ENCODE peak calls at places on chromosomes 12 and 14, in eight cellular contexts. Q, O, H, A, G, N, R and I are unnamed samples.

GRCh38 chr12:64883264-64884163 is 59.1 kb downstream of the TBC1D30 start:
- DNase-seq in A (peak), G (no peak), N (no peak), H (no peak), R (no peak), O (no peak), Q (peak), I (no peak)

GRCh38 chr14:28777773-28778606 is 11.4 kb downstream of the FOXG1 start:
- DNase-seq in O (no peak), N (no peak), Q (peak), R (no peak), A (peak), G (no peak), H (no peak), I (no peak)

GRCh38 chr14:56023681-56024080 is 94.5 kb upstream of the PELI2 start:
- DNase-seq in N (no peak), A (no peak), R (no peak), G (no peak), Q (no peak), O (no peak), H (no peak), I (no peak)

GRCh38 chr12:112148031-112148513 is 22.7 kb downstream of the TRAFD1 start:
- DNase-seq in O (peak), G (peak), H (no peak), A (no peak), Q (no peak), R (peak), N (peak), I (peak)

GRCh38 chr12:4118601-4119156 is 154.9 kb upstream of the CCND2 start:
- DNase-seq in N (no peak), R (no peak), G (no peak), Q (no peak), O (no peak), H (no peak), A (no peak), I (no peak)

GRCh38 chr14:33291529-33292104 is 352.9 kb downstream of the NPAS3 start:
- DNase-seq in G (no peak), R (no peak), N (no peak), O (no peak), A (no peak), Q (no peak), H (no peak), I (no peak)

GRCh38 chr12:20946732-20947131 is 136.2 kb downstream of the SLCO1B3 start:
- DNase-seq in R (peak), A (peak), Q (peak), G (no peak), O (no peak), N (no peak), H (peak), I (peak)

GRCh38 chr12:128078311-128078851 is 188.6 kb upstream of the TMEM132C start:
- DNase-seq in Q (no peak), G (no peak), A (peak), O (no peak), N (no peak), R (peak), H (no peak), I (no peak)

GRCh38 chr12:122851820-122852219 is 16.6 kb downstream of the HIP1R start:
- DNase-seq in A (no peak), N (peak), R (peak), H (peak), G (peak), O (peak), Q (no peak), I (no peak)

GRCh38 chr12:39230086-39230485 is 212.8 kb downstream of the KIF21A start:
- DNase-seq in O (no peak), R (peak), Q (no peak), G (no peak), A (no peak), N (peak), H (peak), I (no peak)

GRCh38 chr14:26849514-26849913 is 251.7 kb upstream of the NOVA1 start:
- DNase-seq in H (no peak), A (no peak), G (no peak), N (no peak), Q (no peak), R (no peak), O (no peak), I (no peak)

GRCh38 chr14:90491868-90492560 is 95.2 kb downstream of the CALM1 start:
- DNase-seq in H (no peak), A (no peak), N (no peak), Q (no peak), O (no peak), G (no peak), R (peak), I (no peak)

GRCh38 chr12:79326663-79327062 is 364.1 kb downstream of the PAWR start:
- DNase-seq in A (no peak), G (no peak), H (no peak), Q (no peak), O (no peak), N (peak), R (no peak), I (no peak)

GRCh38 chr12:106138279-106138645 is 492 bp downstream of the NUAK1 start:
- DNase-seq in G (no peak), R (no peak), A (no peak), H (no peak), Q (no peak), O (no peak), N (peak), I (peak)

GRCh38 chr14:94907626-94908261 is 137.8 kb upstream of the GSC start:
- DNase-seq in G (no peak), O (no peak), H (no peak), Q (peak), R (no peak), A (no peak), N (no peak), I (no peak)

GRCh38 chr14:92384461-92385133 is 61.6 kb downstream of the SLC24A4 start:
- DNase-seq in Q (no peak), A (no peak), G (no peak), R (no peak), N (no peak), H (no peak), O (no peak), I (no peak)

GRCh38 chr14:93954900-93955891 is 21.2 kb downstream of the ASB2 start:
- DNase-seq in A (no peak), N (no peak), R (no peak), G (no peak), Q (no peak), O (peak), H (no peak), I (no peak)

GRCh38 chr12:120928864-120929652 is 24.9 kb upstream of the SPPL3 start:
- DNase-seq in Q (peak), N (peak), G (no peak), A (peak), H (no peak), R (no peak), O (no peak), I (peak)

GRCh38 chr14:62796431-62796830 is 248.8 kb downstream of the KCNH5 start:
- DNase-seq in O (no peak), R (no peak), A (no peak), H (no peak), N (peak), Q (no peak), G (no peak), I (no peak)

GRCh38 chr12:131370321-131370720 is 340.6 kb upstream of the SFSWAP start:
- DNase-seq in O (no peak), R (no peak), H (no peak), A (no peak), N (no peak), Q (no peak), G (no peak), I (no peak)

GRCh38 chr12:607541-608001 is 55.7 kb downstream of the NINJ2 start:
- DNase-seq in H (peak), G (no peak), O (no peak), R (peak), A (no peak), Q (peak), N (peak), I (no peak)

GRCh38 chr14:100193417-100194357 is 34.2 kb upstream of the DEGS2 start:
- DNase-seq in Q (no peak), G (no peak), O (peak), N (peak), R (no peak), A (peak), H (no peak), I (no peak)

GRCh38 chr14:97206948-97207347 is 409.8 kb downstream of the VRK1 start:
- DNase-seq in Q (no peak), G (no peak), R (no peak), A (no peak), O (no peak), H (no peak), N (no peak), I (no peak)
- H2AFZ ChIP-seq in Q (peak), G (no peak), R (no peak), A (no peak), O (no peak), H (no peak), N (no peak), I (no peak)

GRCh38 chr12:46268349-46268616 is 560 bp downstream of the SLC38A1 start:
- DNase-seq in N (peak), A (no peak), H (no peak), O (peak), Q (no peak), R (no peak), G (peak), I (no peak)

GRCh38 chr12:46268617-46269428 is at the start of gene SLC38A1:
- DNase-seq in R (peak), G (peak), O (peak), Q (peak), H (peak), N (peak), A (peak), I (peak)

GRCh38 chr12:46267618-46268348 is 1.1 kb downstream of the SLC38A1 start:
- DNase-seq in O (peak), N (peak), H (peak), R (peak), A (peak), G (peak), Q (no peak), I (peak)

GRCh38 chr12:46271846-46272245 is 3.0 kb upstream of the SLC38A1 start:
- DNase-seq in H (no peak), A (no peak), O (no peak), G (no peak), N (no peak), Q (no peak), R (no peak), I (no peak)

GRCh38 chr12:46269429-46270241 is 792 bp upstream of the SLC38A1 start:
- DNase-seq in A (peak), R (no peak), N (peak), G (no peak), O (peak), H (no peak), Q (peak), I (peak)
- H2AFZ ChIP-seq in A (peak), R (peak), N (peak), G (peak), O (peak), H (peak), Q (peak), I (peak)

DNA sequence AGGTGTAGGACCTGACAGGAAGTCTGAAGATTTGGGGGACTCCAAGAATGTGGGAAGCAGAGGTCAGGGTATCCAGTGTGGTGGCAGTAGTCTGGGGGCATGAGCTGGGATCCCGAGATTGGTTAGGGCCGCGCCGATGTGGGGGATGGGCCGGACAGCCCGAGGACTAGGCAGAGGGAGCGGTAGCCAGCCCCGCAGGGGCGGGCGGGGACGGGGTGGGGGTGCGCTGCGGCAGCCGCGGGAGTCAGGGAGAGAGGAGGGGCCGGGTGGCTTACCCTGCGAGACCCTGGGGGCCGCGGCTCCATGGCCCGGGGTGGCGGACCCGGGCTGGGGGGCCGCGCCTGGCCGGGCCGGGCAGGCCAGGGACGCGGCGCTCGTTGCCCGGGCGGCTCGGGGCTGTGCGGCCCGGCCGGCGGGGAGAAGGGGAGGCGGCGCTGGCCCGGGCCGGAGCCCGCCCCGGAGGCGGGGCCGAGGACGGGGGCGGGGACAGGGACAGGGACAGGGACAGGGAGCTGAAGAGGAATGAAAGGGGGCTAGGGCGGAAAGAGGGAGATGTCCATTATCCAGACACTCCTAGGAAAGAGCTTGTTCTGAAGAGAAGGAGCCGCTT is 5.6 kb downstream of the ZNF385A start:
- DNase-seq in G (no peak), N (no peak), Q (peak), A (peak), O (peak), H (peak), R (no peak), I (peak)
- H2AFZ ChIP-seq in G (peak), N (no peak), Q (peak), A (no peak), O (peak), H (peak), R (peak), I (peak)

DNA sequence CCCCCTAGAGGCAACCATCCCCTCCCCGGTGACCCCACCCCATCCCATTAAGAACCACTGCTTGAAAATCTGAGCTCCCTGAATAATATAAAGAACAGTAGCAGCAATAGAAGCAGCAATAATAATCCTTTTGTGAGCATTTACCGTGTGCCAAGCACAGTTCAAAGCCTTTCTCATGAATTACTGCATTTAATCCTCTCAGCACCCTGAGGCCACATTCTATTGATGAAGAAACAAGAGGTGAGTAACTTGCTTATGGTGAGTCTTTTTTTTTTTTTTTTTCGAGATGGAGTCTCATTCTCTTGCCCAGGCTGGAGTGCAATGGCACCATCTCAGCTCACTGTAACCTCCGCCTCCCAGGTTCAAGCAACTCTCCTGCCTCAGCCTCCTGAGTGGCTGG is 65.0 kb downstream of the KCNK10 start:
- DNase-seq in R (no peak), N (peak), G (no peak), A (no peak), H (no peak), O (no peak), Q (no peak), I (no peak)
- H2AFZ ChIP-seq in R (no peak), N (no peak), G (no peak), A (no peak), H (no peak), O (no peak), Q (no peak), I (no peak)

GRCh38 chr12:49264466-49264872 is 413 bp upstream of the TUBA1C start:
- DNase-seq in N (no peak), R (peak), O (peak), G (no peak), Q (no peak), A (peak), H (no peak), I (peak)
- H2AFZ ChIP-seq in N (peak), R (peak), O (peak), G (peak), Q (peak), A (peak), H (peak), I (peak)

DNA sequence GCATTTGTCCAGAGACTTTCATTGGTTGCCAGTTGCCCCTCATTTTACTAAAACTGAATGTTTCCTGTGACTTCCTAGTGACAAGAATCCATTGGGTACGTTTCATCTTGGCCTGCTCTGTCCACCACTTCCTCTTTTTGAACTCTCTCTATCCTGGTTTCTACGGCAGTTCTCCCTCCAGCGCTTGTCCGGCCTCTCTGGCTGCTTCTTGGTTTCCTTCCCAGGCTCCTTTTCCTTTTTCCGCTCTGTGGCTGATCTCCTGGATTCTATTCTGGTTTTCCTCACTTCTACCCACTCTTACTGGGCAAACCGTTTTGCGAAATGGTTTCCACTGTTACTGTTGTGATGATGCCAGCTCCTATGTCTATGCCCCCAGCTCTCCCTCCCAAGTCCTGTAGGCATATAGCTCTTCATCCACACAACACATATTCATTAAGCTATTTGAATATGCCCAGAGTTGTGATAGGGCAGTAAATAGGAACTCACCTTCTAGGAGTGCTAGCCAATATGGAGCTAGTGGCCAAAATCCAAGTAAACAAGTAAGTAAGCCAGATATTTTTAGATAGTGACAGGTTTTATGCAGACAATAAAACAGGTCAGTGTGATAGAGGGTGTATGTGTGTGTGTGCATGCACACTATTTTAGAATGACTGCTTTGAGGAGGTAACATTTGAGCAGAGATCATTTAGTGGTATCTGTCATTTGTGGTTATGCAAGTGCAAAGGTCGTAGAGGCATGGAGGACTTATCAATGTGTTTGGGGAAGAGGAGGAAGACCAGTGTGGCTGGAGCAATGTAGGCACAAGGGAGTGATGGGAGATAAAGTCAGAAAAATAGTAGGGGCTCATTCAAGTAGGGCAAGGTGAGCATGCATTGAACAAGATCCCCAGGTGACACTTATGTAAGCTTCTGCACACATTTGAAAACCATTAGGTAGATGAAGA is 27.9 kb upstream of the CTDSP2 start:
- DNase-seq in A (no peak), O (peak), R (no peak), H (no peak), Q (no peak), G (no peak), N (no peak), I (no peak)
- H2AFZ ChIP-seq in A (no peak), O (peak), R (no peak), H (no peak), Q (peak), G (no peak), N (no peak), I (no peak)